ENCODE peak calls at places on chromosomes 6 and 20, in six cellular contexts. P is ascending aorta; Q is MM.1S; S is Caco-2; A is CD8-positive, alpha-beta T cell; O is glutamatergic neuron. B is an unnamed sample.

GRCh38 chr6:75932067-75932466 is 140.4 kb downstream of the IMPG1 start:
- DNase-seq in P (no peak), Q (no peak), S (peak), A (no peak), O (peak), B (no peak)

GRCh38 chr6:79946773-79947190 is 571 bp downstream of the ELOVL4 start:
- DNase-seq in P (no peak), Q (peak), S (no peak), A (no peak), O (peak), B (no peak)

GRCh38 chr6:115514656-115515055 is 546.0 kb downstream of the FRK start:
- DNase-seq in P (no peak), Q (no peak), S (no peak), A (no peak), O (no peak), B (no peak)

GRCh38 chr6:137834508-137834907 is 32.6 kb upstream of the TNFAIP3 start:
- DNase-seq in P (no peak), Q (no peak), S (no peak), A (no peak), O (no peak), B (no peak)

GRCh38 chr6:28743271-28743789 is 180.5 kb downstream of the TRIM27 start:
- DNase-seq in P (no peak), Q (no peak), S (no peak), A (no peak), O (no peak), B (no peak)

GRCh38 chr6:149938571-149939462 is 3.0 kb upstream of the ULBP2 start:
- DNase-seq in P (no peak), Q (peak), S (no peak), A (no peak), O (no peak), B (peak)

GRCh38 chr20:19211661-19212523 is 550 bp upstream of the SLC24A3 start:
- DNase-seq in P (no peak), Q (no peak), S (no peak), A (no peak), O (peak), B (no peak)

GRCh38 chr6:133099573-133099972 is 141.6 kb upstream of the EYA4 start:
- DNase-seq in P (no peak), Q (no peak), S (no peak), A (no peak), O (no peak), B (no peak)

GRCh38 chr20:6492396-6493055 is 275.0 kb upstream of the BMP2 start:
- DNase-seq in P (no peak), Q (peak), S (peak), A (no peak), O (no peak), B (no peak)

GRCh38 chr20:48384147-48384818 is 443.5 kb downstream of the PREX1 start:
- DNase-seq in P (no peak), Q (no peak), S (peak), A (no peak), O (no peak), B (no peak)

GRCh38 chr6:37607949-37608348 is 89.7 kb downstream of the MDGA1 start:
- DNase-seq in P (no peak), Q (no peak), S (no peak), A (no peak), O (no peak), B (no peak)

GRCh38 chr6:36027501-36028087 is at the start of gene MAPK14:
- DNase-seq in P (peak), Q (peak), S (peak), A (peak), O (peak), B (peak)

GRCh38 chr6:11120273-11121005 is 8.9 kb upstream of the ERVFRD-1 start:
- DNase-seq in P (no peak), Q (no peak), S (no peak), A (no peak), O (no peak), B (no peak)

GRCh38 chr6:8738951-8739350 is 303.6 kb upstream of the SLC35B3 start:
- DNase-seq in P (no peak), Q (no peak), S (no peak), A (no peak), O (no peak), B (no peak)

GRCh38 chr6:83119742-83120300 is 52.4 kb downstream of the DOP1A start:
- DNase-seq in P (no peak), Q (no peak), S (no peak), A (no peak), O (no peak), B (no peak)

GRCh38 chr6:143772110-143772509 is 71.0 kb upstream of the LTV1 start:
- DNase-seq in P (no peak), Q (no peak), S (no peak), A (no peak), O (no peak), B (no peak)

GRCh38 chr6:7260291-7261029 is 52.5 kb downstream of the SSR1 start:
- DNase-seq in P (no peak), Q (no peak), S (no peak), A (no peak), O (no peak), B (no peak)

GRCh38 chr6:145815351-145815772 is 767 bp upstream of the FBXO30 start:
- DNase-seq in P (no peak), Q (no peak), S (no peak), A (no peak), O (peak), B (no peak)

GRCh38 chr20:38304845-38305447 is 990 bp downstream of the BPI start:
- DNase-seq in P (no peak), Q (peak), S (peak), A (no peak), O (peak), B (no peak)

GRCh38 chr6:3137057-3137777 is 18.7 kb downstream of the BPHL start:
- DNase-seq in P (no peak), Q (no peak), S (no peak), A (no peak), O (no peak), B (no peak)

GRCh38 chr6:13457577-13457976 is 29.8 kb downstream of the GFOD1 start:
- DNase-seq in P (no peak), Q (no peak), S (no peak), A (no peak), O (no peak), B (no peak)

GRCh38 chr6:109794201-109794926 is 103.3 kb downstream of the FIG4 start:
- DNase-seq in P (no peak), Q (no peak), S (no peak), A (no peak), O (no peak), B (no peak)

GRCh38 chr6:16684195-16684689 is 77.0 kb downstream of the ATXN1 start:
- DNase-seq in P (no peak), Q (no peak), S (no peak), A (no peak), O (no peak), B (no peak)

GRCh38 chr6:7087491-7087979 is 20.2 kb upstream of the RREB1 start:
- DNase-seq in P (no peak), Q (peak), S (peak), A (no peak), O (no peak), B (no peak)

GRCh38 chr20:3090565-3090964 is 6.0 kb upstream of the AVP start:
- DNase-seq in P (no peak), Q (no peak), S (no peak), A (no peak), O (no peak), B (no peak)

GRCh38 chr6:25883536-25883935 is 9.5 kb upstream of the SLC17A3 start:
- DNase-seq in P (no peak), Q (no peak), S (no peak), A (no peak), O (no peak), B (no peak)

GRCh38 chr6:114108119-114109002 is 137.4 kb upstream of the HDAC2 start:
- DNase-seq in P (no peak), Q (peak), S (peak), A (no peak), O (peak), B (no peak)

GRCh38 chr6:74075323-74075722 is 379.3 kb downstream of the CD109 start:
- DNase-seq in P (no peak), Q (no peak), S (no peak), A (no peak), O (no peak), B (no peak)

GRCh38 chr6:32192608-32193039 is at the start of gene GPSM3:
- DNase-seq in P (no peak), Q (peak), S (no peak), A (no peak), O (no peak), B (no peak)

GRCh38 chr20:60984666-60985065 is 267.4 kb upstream of the CDH4 start:
- DNase-seq in P (no peak), Q (no peak), S (no peak), A (no peak), O (no peak), B (no peak)

GRCh38 chr6:131101911-131102680 is 33.2 kb upstream of the AKAP7 start:
- DNase-seq in P (no peak), Q (no peak), S (no peak), A (no peak), O (no peak), B (no peak)

GRCh38 chr6:44061375-44062104 is 65.7 kb downstream of the MRPL14 start:
- DNase-seq in P (no peak), Q (no peak), S (no peak), A (no peak), O (no peak), B (no peak)

GRCh38 chr6:44063561-44064059 is 63.6 kb downstream of the MRPL14 start:
- DNase-seq in P (no peak), Q (no peak), S (no peak), A (no peak), O (no peak), B (no peak)

GRCh38 chr6:44064089-44064947 is 62.9 kb downstream of the MRPL14 start:
- DNase-seq in P (peak), Q (no peak), S (no peak), A (no peak), O (no peak), B (no peak)

GRCh38 chr6:44062105-44062770 is 65.0 kb downstream of the MRPL14 start:
- DNase-seq in P (no peak), Q (no peak), S (no peak), A (no peak), O (no peak), B (no peak)

GRCh38 chr6:44062771-44063560 is 64.3 kb downstream of the MRPL14 start:
- DNase-seq in P (no peak), Q (peak), S (no peak), A (no peak), O (no peak), B (no peak)
- TF ChIP-seq CTCF in P (no peak), Q (peak), S (peak), A (no peak), O (peak), B (peak)

DNA sequence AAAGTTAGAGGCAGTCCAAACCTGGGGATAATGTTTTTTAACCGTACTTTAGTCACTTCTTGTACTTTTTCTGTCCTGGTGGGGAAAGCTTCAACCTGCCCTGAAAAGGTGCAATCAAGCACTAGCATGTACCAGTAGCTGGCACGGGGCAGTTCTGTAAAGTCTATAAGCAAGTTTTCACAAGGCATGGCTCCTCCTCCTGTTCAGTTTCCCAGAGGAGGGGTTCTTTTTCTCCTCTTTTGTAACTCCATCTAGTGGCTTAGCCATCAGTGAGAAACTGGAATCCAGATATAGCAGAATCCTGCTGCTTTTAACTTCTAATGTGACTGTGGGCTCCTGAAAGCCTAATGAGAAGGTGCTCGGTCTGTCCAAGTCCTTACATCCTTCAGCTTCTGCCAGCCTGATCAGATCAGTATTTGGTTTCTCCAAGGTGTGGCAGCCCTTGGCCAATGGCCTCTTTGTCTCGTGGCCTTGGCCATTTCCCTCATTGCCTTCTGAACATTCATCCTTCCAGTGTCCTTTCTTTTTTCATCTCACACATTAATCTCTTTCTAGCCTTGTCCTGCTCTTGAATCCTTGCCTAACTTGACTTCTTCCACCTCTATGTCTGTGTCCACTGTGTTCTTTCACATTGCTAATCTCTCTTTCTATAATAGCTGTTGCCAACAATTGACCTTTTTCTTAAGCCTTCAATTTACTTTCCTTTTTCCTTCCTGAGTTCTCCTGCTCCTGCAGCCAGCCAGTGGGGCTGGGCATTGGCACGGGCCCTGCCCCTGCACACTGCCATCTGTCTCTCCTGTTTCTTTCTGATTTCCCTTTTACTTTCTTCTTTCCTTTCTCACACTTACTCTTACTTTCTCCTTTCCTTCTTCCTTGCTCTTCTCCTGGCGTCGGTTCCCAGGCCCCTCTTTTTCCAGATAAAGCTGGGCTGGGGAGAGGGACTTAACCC is 222.0 kb upstream of the SYNCRIP start:
- DNase-seq in P (no peak), Q (no peak), S (no peak), A (no peak), O (no peak), B (no peak)
- TF ChIP-seq CTCF in P (no peak), Q (no peak), S (no peak), A (no peak), O (no peak), B (no peak)

DNA sequence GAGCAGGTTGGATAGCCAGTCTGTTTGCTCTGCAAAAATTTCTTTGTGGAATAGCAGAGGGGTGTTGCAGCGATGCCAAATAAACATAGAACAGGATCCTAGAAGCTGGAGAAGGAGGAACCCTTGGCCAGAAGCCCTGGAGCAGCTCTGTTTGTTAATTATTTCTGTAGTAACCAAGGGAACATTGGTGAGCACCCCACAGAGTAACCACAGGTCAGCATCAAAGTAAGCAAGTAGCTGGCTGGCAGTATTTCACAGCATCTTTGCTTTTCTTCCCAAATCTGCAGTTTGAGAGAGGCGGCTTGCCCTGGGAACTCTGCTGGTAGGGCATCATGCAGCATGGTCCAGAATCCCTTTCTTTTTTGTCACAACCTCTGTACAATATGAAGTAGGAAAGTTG is 12.7 kb upstream of the APMAP start:
- DNase-seq in P (no peak), Q (no peak), S (no peak), A (no peak), O (no peak), B (no peak)
- TF ChIP-seq CTCF in P (no peak), Q (no peak), S (no peak), A (no peak), O (no peak), B (no peak)

DNA sequence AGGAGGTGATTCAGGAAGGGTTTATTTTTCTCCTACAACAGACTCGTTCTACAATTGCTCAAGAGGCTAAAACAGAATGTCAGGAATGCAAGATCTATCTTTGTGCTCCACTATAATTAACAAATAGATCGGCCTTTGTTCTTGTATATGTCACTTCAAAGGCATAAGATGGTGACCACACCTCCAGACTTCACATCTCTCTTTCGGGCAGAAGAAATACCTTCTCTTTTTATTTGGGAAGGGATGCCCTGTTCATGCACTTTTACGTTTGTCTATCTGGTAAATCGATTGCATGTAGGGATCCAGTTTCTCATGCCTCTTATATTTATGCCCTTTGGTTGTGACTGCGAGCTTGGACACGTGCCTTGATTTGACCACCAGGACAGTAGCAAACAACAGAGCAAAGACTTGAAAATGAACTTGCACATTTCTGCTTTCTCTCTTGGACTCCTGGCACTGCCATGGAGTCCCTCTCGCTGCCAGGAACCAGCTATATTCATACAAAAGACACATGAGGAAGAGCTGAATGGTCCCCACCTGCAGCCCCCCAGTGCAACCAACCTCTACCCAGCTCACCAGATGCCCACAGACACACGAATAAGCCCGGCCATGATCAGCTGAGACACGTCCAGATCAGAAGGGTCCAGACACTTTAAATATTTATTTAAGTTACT is 219.8 kb upstream of the STXBP5 start:
- DNase-seq in P (no peak), Q (no peak), S (no peak), A (no peak), O (no peak), B (no peak)
- TF ChIP-seq CTCF in P (no peak), Q (no peak), S (no peak), A (no peak), O (no peak), B (no peak)

B was measured in GM12864.